ENCODE peak calls at places on chromosome 21, in five cellular contexts. One of them, this sample, is unnamed.

GRCh38 chr21:34545079-34545884 is 33.3 kb upstream of the KCNE1 start:
- DNase-seq in Peyer's patch: no peak
- DNase-seq in AG10803: peak; percentile 92
- DNase-seq in brain microvascular endothelial cell: no peak
- DNase-seq in uterus: no peak
- DNase-seq in this sample: peak; percentile 37

GRCh38 chr21:15379776-15380175 is 315.0 kb upstream of the NRIP1 start:
- DNase-seq in Peyer's patch: no peak
- DNase-seq in AG10803: no peak
- DNase-seq in brain microvascular endothelial cell: no peak
- DNase-seq in uterus: no peak
- DNase-seq in this sample: no peak

GRCh38 chr21:42618713-42619112 is 34.7 kb upstream of the PDE9A start:
- DNase-seq in Peyer's patch: no peak
- DNase-seq in AG10803: no peak
- DNase-seq in brain microvascular endothelial cell: no peak
- DNase-seq in uterus: no peak
- DNase-seq in this sample: no peak

GRCh38 chr21:17651526-17651925 is 38.8 kb upstream of the BTG3 start:
- DNase-seq in Peyer's patch: no peak
- DNase-seq in AG10803: no peak
- DNase-seq in brain microvascular endothelial cell: no peak
- DNase-seq in uterus: no peak
- DNase-seq in this sample: no peak

GRCh38 chr21:15498455-15498854 is 231.3 kb upstream of the USP25 start:
- DNase-seq in Peyer's patch: no peak
- DNase-seq in AG10803: no peak
- DNase-seq in brain microvascular endothelial cell: no peak
- DNase-seq in uterus: no peak
- DNase-seq in this sample: no peak

GRCh38 chr21:35643176-35643575 is 417.1 kb downstream of the SETD4 start:
- DNase-seq in Peyer's patch: no peak
- DNase-seq in AG10803: peak; percentile 73
- DNase-seq in brain microvascular endothelial cell: no peak
- DNase-seq in uterus: no peak
- DNase-seq in this sample: no peak

GRCh38 chr21:42193721-42194120 is 25.2 kb upstream of the ABCG1 start:
- DNase-seq in Peyer's patch: no peak
- DNase-seq in AG10803: no peak
- DNase-seq in brain microvascular endothelial cell: no peak
- DNase-seq in uterus: no peak
- DNase-seq in this sample: no peak

GRCh38 chr21:35050348-35051286 is 1.5 kb upstream of the RUNX1 start:
- DNase-seq in Peyer's patch: no peak
- DNase-seq in AG10803: peak; percentile 69
- DNase-seq in brain microvascular endothelial cell: no peak
- DNase-seq in uterus: no peak
- DNase-seq in this sample: no peak

GRCh38 chr21:26405735-26406361 is 167.2 kb downstream of the CYYR1 start:
- DNase-seq in Peyer's patch: no peak
- DNase-seq in AG10803: peak; percentile 84
- DNase-seq in brain microvascular endothelial cell: peak; percentile 84
- DNase-seq in uterus: no peak
- DNase-seq in this sample: no peak

GRCh38 chr21:35020446-35020845 is 28.7 kb downstream of the RUNX1 start:
- DNase-seq in Peyer's patch: no peak
- DNase-seq in AG10803: no peak
- DNase-seq in brain microvascular endothelial cell: no peak
- DNase-seq in uterus: no peak
- DNase-seq in this sample: no peak

GRCh38 chr21:31557956-31558838 is 101.3 kb upstream of the SOD1 start:
- DNase-seq in Peyer's patch: peak; percentile 50
- DNase-seq in AG10803: no peak
- DNase-seq in brain microvascular endothelial cell: peak; percentile 7
- DNase-seq in uterus: no peak
- DNase-seq in this sample: peak; percentile 64

GRCh38 chr21:31204801-31205200 is 139.3 kb downstream of the TIAM1 start:
- DNase-seq in Peyer's patch: no peak
- DNase-seq in AG10803: no peak
- DNase-seq in brain microvascular endothelial cell: no peak
- DNase-seq in uterus: no peak
- DNase-seq in this sample: no peak

GRCh38 chr21:33025106-33025470 is 647 bp upstream of the OLIG2 start:
- DNase-seq in Peyer's patch: no peak
- DNase-seq in AG10803: no peak
- DNase-seq in brain microvascular endothelial cell: no peak
- DNase-seq in uterus: no peak
- DNase-seq in this sample: no peak

GRCh38 chr21:21973806-21974205 is 975.6 kb downstream of the NCAM2 start:
- DNase-seq in Peyer's patch: no peak
- DNase-seq in AG10803: no peak
- DNase-seq in brain microvascular endothelial cell: no peak
- DNase-seq in uterus: no peak
- DNase-seq in this sample: no peak

GRCh38 chr21:42227909-42228708 is 9.2 kb downstream of the ABCG1 start:
- DNase-seq in Peyer's patch: peak; percentile 92
- DNase-seq in AG10803: peak; percentile 62
- DNase-seq in brain microvascular endothelial cell: peak; percentile 88
- DNase-seq in uterus: peak; percentile 79
- DNase-seq in this sample: peak; percentile 88

GRCh38 chr21:38241029-38241740 is 15.6 kb upstream of the KCNJ15 start:
- DNase-seq in Peyer's patch: no peak
- DNase-seq in AG10803: peak; percentile 88
- DNase-seq in brain microvascular endothelial cell: peak; percentile 72
- DNase-seq in uterus: no peak
- DNase-seq in this sample: no peak

GRCh38 chr21:38236232-38236631 is 20.6 kb upstream of the KCNJ15 start:
- DNase-seq in Peyer's patch: no peak
- DNase-seq in AG10803: peak; percentile 25
- DNase-seq in brain microvascular endothelial cell: peak; percentile 27
- DNase-seq in uterus: no peak
- DNase-seq in this sample: no peak

GRCh38 chr21:38243732-38244406 is 12.9 kb upstream of the KCNJ15 start:
- DNase-seq in Peyer's patch: no peak
- DNase-seq in AG10803: no peak
- DNase-seq in brain microvascular endothelial cell: no peak
- DNase-seq in uterus: no peak
- DNase-seq in this sample: no peak

GRCh38 chr21:38242036-38242435 is 14.8 kb upstream of the KCNJ15 start:
- DNase-seq in Peyer's patch: no peak
- DNase-seq in AG10803: peak; percentile 54
- DNase-seq in brain microvascular endothelial cell: no peak
- DNase-seq in uterus: no peak
- DNase-seq in this sample: no peak

DNA sequence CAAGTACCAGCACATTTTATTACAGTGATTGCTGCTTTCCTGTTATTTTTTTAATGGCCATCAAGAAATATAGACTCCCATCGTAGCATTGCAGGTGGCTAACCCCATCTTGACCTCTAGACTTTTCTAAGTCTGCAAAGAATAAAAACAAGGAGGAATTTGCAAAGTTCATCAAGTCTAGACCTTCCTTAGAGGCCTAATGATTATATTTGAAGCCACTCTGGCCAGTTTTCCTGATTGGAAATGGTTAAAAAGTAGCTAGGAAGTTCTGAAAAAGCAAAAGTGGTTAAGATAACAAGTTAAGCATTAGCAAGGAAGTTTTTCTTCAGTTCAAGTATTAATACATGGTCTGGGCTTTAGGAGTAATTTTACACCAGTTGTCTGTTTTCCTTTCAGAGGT is 16.7 kb upstream of the KCNJ15 start:
- DNase-seq in Peyer's patch: no peak
- DNase-seq in AG10803: no peak
- DNase-seq in brain microvascular endothelial cell: no peak
- DNase-seq in uterus: no peak
- DNase-seq in this sample: no peak
- H3K4me3 ChIP-seq in Peyer's patch: no peak overlapping the region
- H3K4me3 ChIP-seq in AG10803: no peak overlapping the region
- H3K4me3 ChIP-seq in brain microvascular endothelial cell: no peak overlapping the region
- H3K4me3 ChIP-seq in uterus: no peak overlapping the region
- H3K4me3 ChIP-seq in this sample: no peak overlapping the region

DNA sequence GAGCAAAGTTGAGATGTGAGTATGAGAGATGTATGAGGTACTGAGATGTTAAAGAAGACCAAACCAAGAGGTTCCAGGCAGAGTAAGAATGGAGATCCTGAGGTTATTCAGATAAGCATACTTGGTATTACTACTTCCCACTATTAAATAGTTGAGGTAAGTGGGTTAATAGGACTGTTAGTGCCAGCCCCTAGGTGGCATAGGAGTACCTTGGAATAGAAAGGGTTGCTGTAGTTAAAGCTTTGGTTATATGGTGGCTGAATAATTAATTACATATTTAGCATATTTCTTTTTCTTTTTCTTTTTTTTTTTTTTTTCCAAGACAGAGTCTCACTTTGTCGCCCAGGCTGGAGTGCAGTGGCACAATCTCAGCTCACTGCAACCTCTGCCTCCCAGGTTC is 397.9 kb upstream of the TMPRSS15 start:
- DNase-seq in Peyer's patch: no peak
- DNase-seq in AG10803: no peak
- DNase-seq in brain microvascular endothelial cell: peak; percentile 12
- DNase-seq in uterus: no peak
- DNase-seq in this sample: no peak
- TF ChIP-seq CTCF in Peyer's patch: peak; percentile 47
- TF ChIP-seq CTCF in AG10803: no peak
- TF ChIP-seq CTCF in brain microvascular endothelial cell: peak; percentile 18
- TF ChIP-seq CTCF in uterus: no peak
- TF ChIP-seq CTCF in this sample: no peak

GRCh38 chr21:45980697-45981096 is 873 bp upstream of the COL6A1 start:
- DNase-seq in Peyer's patch: no peak
- DNase-seq in AG10803: no peak
- DNase-seq in brain microvascular endothelial cell: no peak
- DNase-seq in uterus: no peak
- DNase-seq in this sample: no peak
- H3K4me3 ChIP-seq in Peyer's patch: peak overlapping the region; percentile 9
- H3K4me3 ChIP-seq in AG10803: peak overlapping the region; percentile 62
- H3K4me3 ChIP-seq in brain microvascular endothelial cell: peak overlapping the region; percentile 47
- H3K4me3 ChIP-seq in uterus: peak overlapping the region; percentile 44
- H3K4me3 ChIP-seq in this sample: peak overlapping the region; percentile 47

GRCh38 chr21:36693144-36694040 is 5.5 kb upstream of the SIM2 start:
- DNase-seq in Peyer's patch: no peak
- DNase-seq in AG10803: no peak
- DNase-seq in brain microvascular endothelial cell: no peak
- DNase-seq in uterus: no peak
- DNase-seq in this sample: no peak
- TF ChIP-seq CTCF in Peyer's patch: no peak
- TF ChIP-seq CTCF in AG10803: no peak
- TF ChIP-seq CTCF in brain microvascular endothelial cell: peak; percentile 50
- TF ChIP-seq CTCF in uterus: no peak
- TF ChIP-seq CTCF in this sample: no peak

DNA sequence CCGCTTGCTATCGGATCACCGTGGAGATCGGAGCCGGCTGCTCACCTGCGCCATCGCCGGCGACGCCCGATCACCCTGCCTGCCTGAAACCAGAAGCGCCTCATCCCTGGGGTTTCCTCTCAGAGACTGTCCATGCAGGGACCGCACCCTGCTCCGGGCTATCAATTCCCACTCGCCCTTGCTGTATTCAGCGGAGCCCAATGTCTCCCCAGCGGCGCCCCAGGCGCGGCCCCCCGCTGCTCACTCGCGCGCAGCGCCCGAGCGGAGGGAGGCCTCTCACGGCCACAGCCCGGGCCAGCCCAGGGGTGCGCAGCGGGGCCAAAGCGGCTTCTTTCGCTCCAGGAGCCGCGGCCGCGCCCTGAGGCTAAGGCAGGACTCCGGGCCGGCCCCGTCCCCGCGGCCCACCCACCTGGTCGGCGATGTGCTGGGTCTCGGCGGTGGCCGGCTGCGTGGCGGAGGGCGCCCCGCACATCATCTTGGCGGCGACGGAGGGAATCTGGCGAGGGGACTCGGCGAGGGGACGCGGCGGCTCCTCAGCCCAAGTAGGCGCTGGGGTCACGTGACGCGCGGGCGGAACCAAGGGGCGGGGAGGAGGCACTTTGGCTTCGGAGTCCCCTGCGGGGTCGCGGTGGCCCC is at the start of gene CSTB:
- DNase-seq in Peyer's patch: peak; percentile 93
- DNase-seq in AG10803: peak; percentile 62
- DNase-seq in brain microvascular endothelial cell: no peak
- DNase-seq in uterus: peak; percentile 68
- DNase-seq in this sample: peak; percentile 88
- H3K4me3 ChIP-seq in Peyer's patch: peak within 1 kb of the TSS; percentile 96
- H3K4me3 ChIP-seq in AG10803: peak within 1 kb of the TSS; percentile 83
- H3K4me3 ChIP-seq in brain microvascular endothelial cell: peak within 1 kb of the TSS; percentile 76
- H3K4me3 ChIP-seq in uterus: peak within 1 kb of the TSS; percentile 93
- H3K4me3 ChIP-seq in this sample: peak within 1 kb of the TSS; percentile 96

GRCh38 chr21:43810505-43811261 is 21.3 kb downstream of the RRP1 start:
- DNase-seq in Peyer's patch: peak; percentile 94
- DNase-seq in AG10803: peak; percentile 59
- DNase-seq in brain microvascular endothelial cell: peak; percentile 35
- DNase-seq in uterus: peak; percentile 72
- DNase-seq in this sample: peak; percentile 84

GRCh38 chr21:43808367-43808766 is 19.0 kb downstream of the RRP1 start:
- DNase-seq in Peyer's patch: no peak
- DNase-seq in AG10803: no peak
- DNase-seq in brain microvascular endothelial cell: no peak
- DNase-seq in uterus: no peak
- DNase-seq in this sample: no peak

GRCh38 chr21:43808832-43809251 is 19.5 kb downstream of the RRP1 start:
- DNase-seq in Peyer's patch: no peak
- DNase-seq in AG10803: no peak
- DNase-seq in brain microvascular endothelial cell: no peak
- DNase-seq in uterus: no peak
- DNase-seq in this sample: no peak

GRCh38 chr21:43809853-43810504 is 20.6 kb downstream of the RRP1 start:
- DNase-seq in Peyer's patch: no peak
- DNase-seq in AG10803: no peak
- DNase-seq in brain microvascular endothelial cell: no peak
- DNase-seq in uterus: no peak
- DNase-seq in this sample: no peak

GRCh38 chr21:43809346-43809799 is 20.0 kb downstream of the RRP1 start:
- DNase-seq in Peyer's patch: no peak
- DNase-seq in AG10803: no peak
- DNase-seq in brain microvascular endothelial cell: no peak
- DNase-seq in uterus: no peak
- DNase-seq in this sample: no peak
- TF ChIP-seq CTCF in Peyer's patch: no peak
- TF ChIP-seq CTCF in AG10803: no peak
- TF ChIP-seq CTCF in brain microvascular endothelial cell: no peak
- TF ChIP-seq CTCF in uterus: no peak
- TF ChIP-seq CTCF in this sample: no peak

GRCh38 chr21:29121759-29122158 is 8.7 kb upstream of the MAP3K7CL start:
- DNase-seq in Peyer's patch: no peak
- DNase-seq in AG10803: no peak
- DNase-seq in brain microvascular endothelial cell: no peak
- DNase-seq in uterus: no peak
- DNase-seq in this sample: no peak
- H3K4me3 ChIP-seq in Peyer's patch: peak overlapping the region; percentile 8
- H3K4me3 ChIP-seq in AG10803: no peak overlapping the region
- H3K4me3 ChIP-seq in brain microvascular endothelial cell: no peak overlapping the region
- H3K4me3 ChIP-seq in uterus: no peak overlapping the region
- H3K4me3 ChIP-seq in this sample: no peak overlapping the region